ENCODE peak calls at places on chromosomes 5 and 9, in five cellular contexts. Z, H, E, G and O are unnamed samples. For H3K4me1, the result is how much of the 10 kb centered on the place peaks cover.

GRCh38 chr5:122751293-122751753 is 23.6 kb upstream of the SNX2 start:
- DNase-seq in G (no peak), E (no peak), H (no peak), Z (peak), O (no peak)

GRCh38 chr5:125093776-125094175 is 347.3 kb upstream of the ZNF608 start:
- DNase-seq in Z (no peak), G (no peak), E (no peak), H (no peak), O (no peak)

GRCh38 chr5:127864511-127864910 is 161.3 kb downstream of the CCDC192 start:
- DNase-seq in E (no peak), G (no peak), H (no peak), Z (no peak), O (no peak)

GRCh38 chr9:131656356-131657030 is 83.4 kb downstream of the RAPGEF1 start:
- DNase-seq in G (no peak), E (peak), Z (no peak), H (peak), O (peak)

GRCh38 chr5:110854200-110854599 is 115.4 kb downstream of the SLC25A46 start:
- DNase-seq in E (no peak), H (no peak), G (no peak), Z (no peak), O (no peak)

GRCh38 chr9:15936316-15936869 is 383.6 kb downstream of the CCDC171 start:
- DNase-seq in E (no peak), H (peak), Z (peak), G (no peak), O (no peak)

GRCh38 chr9:137463931-137464290 is 4.8 kb upstream of the NSMF start:
- DNase-seq in E (no peak), G (no peak), Z (no peak), H (peak), O (peak)

GRCh38 chr9:122922713-122923112 is 8.6 kb downstream of the ZBTB26 start:
- DNase-seq in E (no peak), G (no peak), H (no peak), Z (no peak), O (no peak)

GRCh38 chr5:96321371-96321770 is 111.7 kb downstream of the PCSK1 start:
- DNase-seq in Z (no peak), H (no peak), G (no peak), E (no peak), O (no peak)

GRCh38 chr5:143207563-143208364 is 195.7 kb downstream of the NR3C1 start:
- DNase-seq in Z (no peak), E (no peak), H (no peak), G (no peak), O (no peak)

GRCh38 chr5:127228540-127229184 is 61.9 kb upstream of the MEGF10 start:
- DNase-seq in H (no peak), E (peak), Z (peak), G (peak), O (no peak)

DNA sequence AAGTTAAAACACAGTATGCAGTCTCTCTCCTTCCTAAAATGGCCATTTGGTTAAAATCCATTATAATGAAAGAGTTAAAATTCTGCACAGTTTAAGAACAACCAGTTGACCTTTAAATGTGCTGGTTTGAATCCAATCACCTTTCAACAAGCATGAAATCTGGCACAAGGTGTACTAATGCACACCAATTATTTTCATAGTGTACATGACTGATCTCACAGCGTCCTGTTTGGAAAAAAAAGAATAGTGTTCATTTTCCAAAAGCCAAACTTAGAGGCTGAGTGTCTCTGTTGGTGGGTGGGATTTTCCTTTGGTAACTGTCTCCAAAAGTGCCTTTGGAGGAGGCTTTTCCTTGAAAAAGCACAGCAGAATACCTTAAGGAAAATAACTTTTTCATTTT is 180.6 kb downstream of the DEPDC1B start:
- DNase-seq in Z (no peak), E (no peak), H (no peak), G (no peak), O (no peak)
- H3K4me1 ChIP-seq in Z (under half), E (under half), H (under half), G (under half), O (under half)

GRCh38 chr5:157025093-157025698 is 33.7 kb downstream of the HAVCR1 start:
- DNase-seq in H (no peak), Z (no peak), G (no peak), E (peak), O (no peak)

GRCh38 chr5:157033071-157033583 is 25.8 kb downstream of the HAVCR1 start:
- DNase-seq in G (no peak), Z (no peak), H (no peak), E (no peak), O (no peak)

GRCh38 chr5:157029457-157029856 is 29.5 kb downstream of the HAVCR1 start:
- DNase-seq in H (no peak), Z (no peak), G (no peak), E (no peak), O (no peak)

GRCh38 chr5:157026789-157027424 is 32.0 kb downstream of the HAVCR1 start:
- DNase-seq in E (peak), G (peak), Z (peak), H (no peak), O (no peak)

DNA sequence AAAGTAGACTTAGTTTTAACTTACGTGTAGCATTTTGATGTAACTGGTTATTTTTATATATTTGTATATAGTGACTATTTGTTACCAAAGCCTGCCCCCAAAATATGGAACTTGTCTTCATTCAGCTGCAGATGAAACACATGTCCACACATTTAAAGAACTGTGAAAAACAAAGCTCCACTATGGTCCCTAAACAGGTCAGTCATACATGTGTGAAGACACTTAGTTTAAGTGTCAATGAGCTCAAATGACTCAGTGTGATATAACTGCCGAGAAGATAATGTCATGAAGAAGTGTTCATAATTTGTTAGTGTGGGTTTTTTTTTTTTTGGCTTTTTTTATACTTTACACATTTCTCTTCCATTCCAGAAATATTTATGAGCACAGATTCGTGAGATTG is 28.2 kb downstream of the HAVCR1 start:
- DNase-seq in G (no peak), E (no peak), H (no peak), Z (no peak), O (no peak)
- H3K4me1 ChIP-seq in G (under half), E (under half), H (under half), Z (under half), O (under half)

GRCh38 chr5:102740515-102740914 is 14.6 kb upstream of the PAM start:
- DNase-seq in Z (no peak), G (no peak), H (no peak), E (no peak), O (no peak)
- H3K4me1 ChIP-seq in Z (under half), G (under half), H (under half), E (under half), O (under half)

GRCh38 chr9:94175669-94176068 is 83.4 kb upstream of the ZNF169 start:
- DNase-seq in G (no peak), H (no peak), E (no peak), Z (no peak), O (no peak)
- H3K4me1 ChIP-seq in G (under half), H (half or more), E (half or more), Z (under half), O (half or more)

GRCh38 chr5:38188591-38188990 is 69.8 kb upstream of the EGFLAM start:
- DNase-seq in E (no peak), G (no peak), H (no peak), Z (no peak), O (no peak)

GRCh38 chr5:38189031-38189632 is 69.2 kb upstream of the EGFLAM start:
- DNase-seq in E (no peak), G (no peak), Z (no peak), H (no peak), O (no peak)

GRCh38 chr5:38190111-38190510 is 68.2 kb upstream of the EGFLAM start:
- DNase-seq in E (no peak), H (no peak), G (no peak), Z (no peak), O (no peak)

GRCh38 chr5:38184627-38185026 is 73.7 kb upstream of the EGFLAM start:
- DNase-seq in G (no peak), E (no peak), H (no peak), Z (no peak), O (no peak)

GRCh38 chr5:38187532-38187931 is 70.8 kb upstream of the EGFLAM start:
- DNase-seq in G (no peak), H (no peak), E (no peak), Z (no peak), O (no peak)
- H3K4me1 ChIP-seq in G (under half), H (under half), E (under half), Z (under half), O (under half)

DNA sequence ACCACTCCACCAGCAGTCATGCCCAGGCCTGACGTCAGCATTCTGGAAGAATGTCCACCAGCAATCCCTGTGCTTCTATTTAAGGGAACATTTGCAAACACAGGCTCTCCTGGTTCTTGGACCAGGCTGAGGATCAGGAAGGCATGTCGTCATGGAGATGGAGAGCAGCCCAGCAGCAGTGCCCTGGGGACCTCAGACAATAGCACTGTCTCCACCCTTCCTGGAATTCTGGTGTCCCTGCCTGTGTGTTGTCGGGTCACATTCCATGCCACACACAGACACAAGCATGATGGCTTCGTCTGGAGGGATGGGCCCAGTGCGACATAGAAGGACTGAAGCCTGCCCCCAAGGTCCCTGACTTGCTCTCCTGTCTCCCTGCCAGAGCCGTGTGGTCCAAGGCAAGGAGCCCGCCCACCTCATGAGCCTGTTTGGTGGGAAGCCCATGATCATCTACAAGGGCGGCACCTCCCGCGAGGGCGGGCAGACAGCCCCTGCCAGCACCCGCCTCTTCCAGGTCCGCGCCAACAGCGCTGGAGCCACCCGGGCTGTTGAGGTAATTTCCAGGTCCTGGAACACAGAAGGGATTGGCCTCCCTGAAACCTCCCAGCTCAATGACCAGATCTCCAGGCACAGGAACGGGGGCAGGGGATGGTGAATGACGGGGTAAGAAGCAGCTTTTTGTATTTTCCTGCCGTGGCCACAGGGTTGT is 43.8 kb downstream of the STOM start:
- DNase-seq in Z (no peak), G (peak), H (peak), E (peak), O (peak)
- H3K4me1 ChIP-seq in Z (under half), G (under half), H (half or more), E (under half), O (under half)

DNA sequence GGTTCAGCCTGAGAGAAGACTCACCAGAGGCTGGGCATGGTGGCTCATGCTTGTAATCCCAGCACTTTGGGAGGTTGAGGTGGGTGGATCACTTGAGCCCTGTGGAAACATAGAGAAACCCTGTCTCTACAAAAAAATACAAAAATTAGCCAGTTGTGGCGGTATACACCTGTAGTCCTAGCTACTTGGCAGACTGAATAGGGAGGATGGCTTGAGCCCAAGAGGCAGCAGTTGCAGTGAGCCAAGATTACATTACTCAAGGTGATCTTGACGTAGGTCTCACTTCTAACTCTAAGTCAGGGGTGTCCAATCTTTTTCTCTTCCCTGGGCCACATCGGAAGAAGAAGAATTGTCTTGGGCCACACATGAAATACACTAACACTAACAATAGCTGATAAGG is 16.2 kb upstream of the ATP6V1G1 start:
- DNase-seq in G (no peak), H (no peak), Z (no peak), E (no peak), O (no peak)
- H3K4me1 ChIP-seq in G (under half), H (under half), Z (under half), E (under half), O (under half)